ENCODE peak calls at places on chromosomes 4 and X, in nine cellular contexts. Q, R, H, S, V, E, T, O and M are unnamed samples.

GRCh38 chr4:128452415-128452814 is 164.8 kb upstream of the PGRMC2 start:
- DNase-seq in E (no peak), Q (no peak), T (no peak), H (no peak), R (no peak), V (no peak), S (no peak), O (no peak), M (no peak)

GRCh38 chr4:157992948-157993839 is 179.6 kb downstream of the GASK1B start:
- DNase-seq in H (no peak), Q (no peak), S (no peak), O (no peak), T (no peak), E (no peak), V (no peak), R (no peak), M (no peak)

GRCh38 chrX:134782796-134783195 is 124.5 kb upstream of the PLAC1 start:
- DNase-seq in V (no peak), H (no peak), E (no peak), S (no peak), O (no peak), R (no peak), Q (peak; percentile 25), T (no peak), M (no peak)

GRCh38 chr4:54187148-54187547 is 41.9 kb upstream of the PDGFRA start:
- DNase-seq in Q (no peak), T (no peak), E (no peak), H (no peak), R (no peak), S (no peak), O (no peak), V (peak; percentile 2), M (no peak)

GRCh38 chr4:176357359-176358082 is 37.8 kb downstream of the SPCS3 start:
- DNase-seq in Q (no peak), R (no peak), S (no peak), T (no peak), E (no peak), V (no peak), H (peak; percentile 12), O (no peak), M (no peak)

GRCh38 chrX:50680990-50681389 is 133.0 kb downstream of the SHROOM4 start:
- DNase-seq in E (no peak), H (no peak), O (no peak), T (no peak), Q (no peak), S (no peak), R (no peak), V (no peak), M (no peak)

GRCh38 chrX:11193035-11193469 is 81.9 kb downstream of the HCCS start:
- DNase-seq in H (no peak), O (no peak), R (no peak), S (no peak), E (no peak), T (no peak), V (no peak), Q (peak; percentile 48), M (no peak)

GRCh38 chr4:68905598-68906237 is 45.9 kb downstream of the UGT2A3 start:
- DNase-seq in Q (no peak), R (no peak), S (peak; percentile 76), O (no peak), E (no peak), V (peak; percentile 78), T (no peak), H (peak; percentile 56), M (no peak)

GRCh38 chr4:183469936-183470335 is 25.5 kb downstream of the CDKN2AIP start:
- DNase-seq in H (no peak), S (no peak), E (no peak), R (no peak), T (no peak), V (no peak), O (no peak), Q (no peak), M (no peak)

GRCh38 chr4:158129649-158130048 is 43.2 kb downstream of the GASK1B start:
- DNase-seq in R (no peak), S (no peak), Q (peak; percentile 25), V (no peak), O (no peak), E (no peak), T (no peak), H (no peak), M (no peak)

GRCh38 chrX:16797358-16797757 is 11.1 kb downstream of the TXLNG start:
- DNase-seq in Q (peak; percentile 3), H (no peak), E (no peak), V (no peak), R (no peak), S (no peak), O (no peak), T (no peak), M (no peak)

GRCh38 chrX:30593435-30594200 is 16.1 kb upstream of the TASL start:
- DNase-seq in O (peak; percentile 48), V (peak; percentile 48), H (no peak), S (peak; percentile 45), R (no peak), E (peak; percentile 39), Q (no peak), T (no peak), M (no peak)

GRCh38 chr4:94803181-94803580 is 45.4 kb downstream of the BMPR1B start:
- DNase-seq in O (no peak), H (no peak), Q (peak; percentile 26), T (no peak), E (no peak), V (no peak), R (no peak), S (no peak), M (no peak)

GRCh38 chr4:100190643-100191600 is 654 bp upstream of the DDIT4L start:
- DNase-seq in S (no peak), R (no peak), T (no peak), Q (no peak), E (no peak), O (no peak), V (no peak), H (no peak), M (no peak)

GRCh38 chrX:23127586-23127985 is 127.8 kb downstream of the DDX53 start:
- DNase-seq in T (no peak), S (peak; percentile 62), V (no peak), R (no peak), O (no peak), H (no peak), E (no peak), Q (no peak), M (no peak)

GRCh38 chr4:158316264-158316663 is 106.0 kb downstream of the TMEM144 start:
- DNase-seq in V (no peak), E (no peak), T (no peak), Q (peak; percentile 60), O (no peak), R (no peak), H (no peak), S (no peak), M (no peak)

GRCh38 chrX:79366888-79367749 is at the start of gene ITM2A:
- DNase-seq in O (peak; percentile 76), T (peak; percentile 24), R (no peak), E (peak; percentile 60), S (no peak), Q (no peak), V (peak; percentile 8), H (no peak), M (no peak)

GRCh38 chr4:95675623-95676022 is 126.8 kb upstream of the UNC5C start:
- DNase-seq in O (no peak), H (no peak), S (no peak), Q (no peak), R (no peak), T (no peak), E (no peak), V (no peak), M (no peak)

GRCh38 chr4:83757121-83757621 is 221.3 kb downstream of the GPAT3 start:
- DNase-seq in H (no peak), T (no peak), R (no peak), E (no peak), Q (peak; percentile 10), V (no peak), O (no peak), S (no peak), M (no peak)

GRCh38 chr4:111693754-111694153 is 451.5 kb upstream of the FAM241A start:
- DNase-seq in R (no peak), Q (no peak), T (no peak), O (no peak), V (no peak), S (no peak), E (no peak), H (no peak), M (no peak)

GRCh38 chrX:151402719-151403390 is 5.8 kb downstream of the VMA21 start:
- DNase-seq in R (no peak), S (peak; percentile 55), T (no peak), V (peak; percentile 69), H (no peak), E (no peak), Q (no peak), O (no peak), M (no peak)

GRCh38 chrX:42102586-42103282 is 179.4 kb upstream of the CASK start:
- DNase-seq in H (no peak), Q (no peak), T (no peak), V (no peak), E (no peak), S (no peak), O (no peak), R (no peak), M (no peak)

GRCh38 chrX:120213438-120214265 is 37.0 kb upstream of the ZBTB33 start:
- DNase-seq in H (peak; percentile 5), T (peak; percentile 16), E (peak; percentile 64), V (peak; percentile 58), S (peak; percentile 32), R (no peak), O (peak; percentile 75), Q (peak; percentile 43), M (no peak)

GRCh38 chr4:24054910-24055309 is 165.1 kb upstream of the PPARGC1A start:
- DNase-seq in E (no peak), S (no peak), T (no peak), O (no peak), V (no peak), R (no peak), Q (peak; percentile 46), H (no peak), M (no peak)

GRCh38 chr4:18636001-18636680 is 614.6 kb upstream of the LCORL start:
- DNase-seq in S (no peak), E (no peak), V (no peak), Q (no peak), H (no peak), R (no peak), O (no peak), T (no peak), M (no peak)

GRCh38 chrX:153474718-153475117 is 4.3 kb upstream of the HAUS7 start:
- DNase-seq in R (no peak), T (peak; percentile 4), V (peak; percentile 58), H (no peak), O (peak; percentile 64), S (no peak), E (peak; percentile 12), Q (no peak), M (no peak)

GRCh38 chrX:69163936-69164741 is 1.1 kb downstream of the PJA1 start:
- DNase-seq in H (no peak), S (no peak), O (peak; percentile 68), T (peak; percentile 24), Q (no peak), E (peak; percentile 71), R (no peak), V (peak; percentile 33), M (peak; percentile 66)

GRCh38 chrX:42755820-42756219 is 22.1 kb downstream of the PPP1R2C start:
- DNase-seq in O (no peak), R (peak; percentile 14), V (peak; percentile 17), E (no peak), H (no peak), S (no peak), Q (peak; percentile 62), T (no peak), M (no peak)

GRCh38 chr4:18568600-18568999 is 547.0 kb upstream of the LCORL start:
- DNase-seq in R (no peak), E (no peak), T (no peak), H (no peak), Q (no peak), S (peak; percentile 50), V (no peak), O (no peak), M (no peak)